ENCODE peak calls at places on chromosomes 4 and X, in eight cellular contexts. O is GM23248, J is mesenchymal stem cell, D is GM23338, S is HepG2, A is PC-9, Y is HCT116, C is neuronal stem cell. H is an unnamed sample.

GRCh38 chrX:133905305-133905704 is 80.1 kb downstream of the GPC3 start:
- DNase-seq in A (no peak), O (no peak), Y (no peak), S (no peak), C (no peak), J (no peak), D (no peak), H (no peak)

GRCh38 chr4:16496501-16496900 is 270.2 kb upstream of the TAPT1 start:
- DNase-seq in C (no peak), Y (no peak), S (no peak), D (no peak), A (no peak), O (peak; percentile 91), J (peak; percentile 22), H (peak; percentile 59)

GRCh38 chrX:144335402-144335801 is 451.5 kb downstream of the UBE2NL start:
- DNase-seq in A (no peak), S (no peak), C (no peak), J (no peak), O (no peak), D (no peak), Y (no peak), H (no peak)

GRCh38 chrX:23661671-23662070 is 5.6 kb upstream of the PRDX4 start:
- DNase-seq in S (no peak), J (no peak), O (peak; percentile 14), A (no peak), D (no peak), C (no peak), Y (no peak), H (peak; percentile 67)

GRCh38 chrX:65697173-65697572 is 29.7 kb downstream of the MSN start:
- DNase-seq in S (no peak), Y (no peak), O (peak; percentile 80), A (no peak), D (no peak), J (peak; percentile 56), C (no peak), H (peak; percentile 80)

GRCh38 chr4:144575181-144575580 is 70.8 kb upstream of the HHIP start:
- DNase-seq in C (no peak), Y (no peak), S (no peak), A (no peak), J (no peak), D (peak; percentile 23), O (peak; percentile 30), H (no peak)

GRCh38 chr4:184163813-184164212 is 53.9 kb downstream of the ENPP6 start:
- DNase-seq in O (peak; percentile 48), J (peak; percentile 44), Y (no peak), A (peak; percentile 27), S (peak; percentile 26), C (no peak), D (peak; percentile 88), H (no peak)

GRCh38 chr4:140156529-140157171 is 2.7 kb upstream of the MAML3 start:
- DNase-seq in Y (no peak), C (no peak), A (no peak), J (no peak), D (no peak), O (no peak), S (no peak), H (no peak)

GRCh38 chr4:70754990-70755688 is 33.4 kb downstream of the RUFY3 start:
- DNase-seq in Y (no peak), S (no peak), A (no peak), C (no peak), O (peak; percentile 7), D (no peak), J (no peak), H (no peak)

GRCh38 chrX:49627030-49627777 is 28.4 kb downstream of the GAGE1 start:
- DNase-seq in C (no peak), J (no peak), Y (peak; percentile 51), S (peak; percentile 6), O (peak; percentile 4), D (peak; percentile 55), A (no peak), H (no peak)

GRCh38 chrX:78103656-78104446 is at the start of gene PGK1:
- DNase-seq in O (peak; percentile 95), Y (peak; percentile 89), S (peak; percentile 87), J (peak; percentile 97), A (peak; percentile 96), C (peak; percentile 87), D (peak; percentile 94), H (peak; percentile 95)

GRCh38 chrX:78104447-78105176 is 564 bp downstream of the PGK1 start:
- DNase-seq in J (peak; percentile 47), C (no peak), S (peak; percentile 75), A (peak; percentile 45), O (peak; percentile 75), D (peak; percentile 25), Y (no peak), H (peak; percentile 23)

GRCh38 chrX:78109458-78109857 is 5.4 kb downstream of the PGK1 start:
- DNase-seq in S (no peak), A (no peak), J (no peak), C (no peak), O (no peak), D (no peak), Y (no peak), H (no peak)

GRCh38 chrX:78105944-78106650 is 2.0 kb downstream of the PGK1 start:
- DNase-seq in D (no peak), Y (no peak), C (no peak), O (peak; percentile 26), S (no peak), J (no peak), A (no peak), H (no peak)

DNA sequence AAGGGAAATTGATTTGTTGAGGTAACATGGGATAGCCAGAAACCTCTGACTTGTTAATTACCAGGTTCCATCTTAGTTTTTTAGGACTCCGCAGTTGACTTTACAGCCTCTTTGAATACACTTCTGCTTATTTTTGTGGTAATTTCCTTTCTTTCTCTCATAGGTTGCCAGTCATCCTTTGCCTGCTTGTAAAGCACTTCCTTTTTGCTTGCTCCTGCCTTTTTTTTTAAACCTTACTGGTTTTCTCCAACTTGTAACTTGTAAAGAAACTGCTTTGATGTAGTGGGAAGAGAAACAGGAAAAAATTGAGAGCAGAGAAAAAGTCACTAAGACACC is 2.6 kb downstream of the PGK1 start:
- DNase-seq in C (no peak), D (no peak), A (no peak), Y (no peak), J (no peak), O (no peak), S (no peak), H (no peak)
- H2AFZ ChIP-seq in C (no peak overlapping the region), D (no peak overlapping the region), A (no peak overlapping the region), Y (no peak overlapping the region), J (no peak overlapping the region), O (no peak overlapping the region), S (no peak overlapping the region), H (no peak overlapping the region)

DNA sequence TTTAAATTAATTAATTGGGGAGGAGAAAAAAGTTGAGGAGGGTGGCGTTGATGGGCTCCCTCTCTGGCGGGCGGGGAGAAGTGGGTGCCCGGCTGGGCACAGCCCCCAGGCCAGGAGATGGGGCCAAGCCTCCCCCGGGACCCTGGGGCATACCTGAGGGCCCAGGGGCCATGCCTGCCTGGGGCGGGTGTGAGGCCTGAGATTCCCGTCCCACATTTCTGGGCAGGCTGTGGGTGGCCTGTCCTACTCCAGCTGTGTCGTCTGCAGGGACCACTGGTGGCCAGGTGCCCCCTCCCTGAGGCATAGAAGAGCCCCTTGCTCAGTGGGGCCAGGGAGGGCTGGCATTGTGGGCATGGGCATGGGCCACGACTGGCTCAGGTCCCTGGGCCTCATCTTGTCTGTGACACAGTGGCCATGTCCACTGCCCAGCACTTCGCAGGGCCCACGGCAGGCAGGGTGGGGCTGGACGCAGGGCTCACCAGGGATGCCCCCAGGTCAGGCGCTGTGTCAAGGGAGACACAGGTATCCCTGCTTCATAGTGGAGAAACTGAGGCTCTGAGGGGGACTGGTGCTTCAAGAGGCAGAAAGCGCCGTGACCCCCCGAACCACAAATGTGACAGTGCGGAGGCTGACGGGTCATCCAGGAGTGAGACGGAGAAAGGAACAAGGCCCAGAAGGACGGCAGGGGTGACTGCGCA is 60.1 kb downstream of the FAM53A start:
- DNase-seq in O (no peak), S (no peak), J (no peak), D (no peak), Y (no peak), C (no peak), A (no peak), H (no peak)
- H3K4me3 ChIP-seq in O (no peak overlapping the region), S (no peak overlapping the region), J (no peak overlapping the region), D (no peak overlapping the region), Y (no peak overlapping the region), C (no peak overlapping the region), A (no peak overlapping the region), H (no peak overlapping the region)

DNA sequence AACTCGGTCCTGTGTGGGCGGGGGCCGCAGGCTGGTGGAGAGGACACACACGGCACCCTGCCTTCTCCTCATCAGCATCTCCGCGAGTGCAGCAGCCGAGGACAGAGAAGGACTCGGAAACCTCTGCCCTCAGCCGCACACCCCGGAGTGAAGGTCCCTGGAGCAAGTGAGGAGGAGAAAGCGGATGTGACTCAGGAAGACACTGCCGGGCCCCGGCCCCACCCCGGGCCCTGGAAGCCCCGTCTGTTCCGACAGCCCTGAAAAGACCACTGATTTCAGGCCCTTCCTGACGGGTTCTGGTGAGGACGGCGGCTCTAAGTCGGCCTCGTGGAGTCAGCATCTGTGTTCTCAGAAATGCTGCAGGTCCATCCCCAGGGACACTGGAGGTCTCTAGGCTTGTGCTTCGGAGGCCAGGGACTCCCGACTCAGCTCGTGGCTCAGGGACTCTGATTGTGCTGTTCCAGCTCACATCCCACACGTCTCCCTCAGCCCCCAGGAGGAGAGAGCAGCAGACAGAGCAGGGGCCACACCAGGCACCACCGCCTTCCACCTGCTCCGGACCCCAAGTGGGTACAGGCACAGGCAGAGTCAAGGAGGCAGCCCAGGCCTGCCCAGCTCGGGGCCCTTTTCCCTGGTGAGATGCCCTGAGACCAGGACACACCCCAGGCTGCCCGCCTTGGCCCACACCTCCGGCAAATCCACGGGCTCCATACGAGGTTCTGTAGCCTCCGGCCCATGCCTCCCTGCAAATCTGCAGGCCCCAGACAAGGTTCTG is 134.5 kb upstream of the NKX1-1 start:
- DNase-seq in D (no peak), Y (no peak), S (no peak), A (no peak), C (no peak), J (no peak), O (no peak), H (no peak)
- H2AFZ ChIP-seq in D (peak overlapping the region; percentile 32), Y (no peak overlapping the region), S (no peak overlapping the region), A (no peak overlapping the region), C (no peak overlapping the region), J (no peak overlapping the region), O (no peak overlapping the region), H (no peak overlapping the region)

DNA sequence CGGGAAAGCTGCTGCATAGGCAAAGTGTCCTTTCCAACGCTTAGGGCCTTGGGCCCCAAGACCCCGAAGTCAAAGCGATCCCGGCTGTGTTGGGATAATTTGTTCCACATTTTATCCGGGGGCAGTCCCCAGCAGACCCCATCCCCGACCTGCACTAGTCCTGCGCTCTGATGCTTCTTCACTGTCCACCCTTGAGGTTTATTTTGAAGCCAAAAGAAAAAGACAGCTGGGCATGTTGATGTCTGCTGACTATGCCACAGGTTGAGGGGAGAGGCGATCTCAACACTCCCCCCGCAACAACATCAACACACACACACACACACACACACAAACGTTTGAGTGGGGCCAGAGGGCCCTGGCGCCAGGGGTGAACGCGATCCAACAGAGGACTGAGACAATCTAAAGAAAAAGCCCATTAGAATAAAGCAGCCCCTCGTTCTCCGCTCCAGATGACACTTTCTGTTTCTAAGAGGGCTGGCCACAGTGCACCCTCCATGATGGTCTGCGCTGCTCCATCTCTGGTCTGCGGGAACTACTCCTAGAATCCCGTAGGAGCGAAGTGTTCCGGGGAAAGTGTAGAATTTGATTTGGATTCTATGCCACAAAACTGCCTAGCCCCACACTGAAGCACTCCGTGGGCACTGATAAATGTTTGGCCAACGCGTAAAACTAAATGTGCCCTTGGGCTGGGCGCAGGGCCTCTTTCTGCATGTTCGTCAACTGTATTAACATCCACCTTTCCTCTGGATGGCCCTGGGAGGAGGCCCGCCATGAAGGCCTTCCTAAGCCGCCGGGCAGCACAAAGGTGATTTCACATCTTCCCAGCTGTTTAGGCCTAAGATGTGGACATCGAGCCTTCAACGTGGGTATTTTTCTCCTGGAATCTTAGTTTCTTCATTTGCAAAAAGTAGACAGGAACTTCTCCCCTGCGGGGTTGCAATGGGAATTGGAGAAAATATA is 2.4 kb downstream of the MSX1 start:
- DNase-seq in Y (no peak), D (no peak), C (no peak), J (no peak), S (no peak), A (no peak), O (no peak), H (no peak)
- H3K4me3 ChIP-seq in Y (peak overlapping the region; percentile 67), D (peak overlapping the region; percentile 54), C (no peak overlapping the region), J (peak overlapping the region; percentile 95), S (peak overlapping the region; percentile 86), A (no peak overlapping the region), O (peak overlapping the region; percentile 84), H (peak overlapping the region; percentile 80)